ENCODE peak calls at places on chromosomes 13 and 19, in six cellular contexts. I, E, R, O, J and Q are unnamed samples.

GRCh38 chr13:114339779-114340534 is 25.7 kb downstream of the CHAMP1 start:
- DNase-seq in I (peak; percentile 33), E (peak; percentile 26), R (no peak), O (no peak), J (peak; percentile 30), Q (peak; percentile 53)

GRCh38 chr13:105994340-105994739 is 541.1 kb downstream of the EFNB2 start:
- DNase-seq in I (no peak), E (no peak), R (no peak), O (no peak), J (no peak), Q (no peak)

GRCh38 chr13:82766732-82767321 is 1115.4 kb downstream of the SLITRK1 start:
- DNase-seq in I (no peak), E (no peak), R (no peak), O (no peak), J (no peak), Q (no peak)

GRCh38 chr19:8392017-8392591 is 1.9 kb downstream of the RAB11B start:
- DNase-seq in I (no peak), E (peak; percentile 29), R (no peak), O (peak; percentile 43), J (no peak), Q (no peak)

GRCh38 chr19:48321372-48321621 is 4.1 kb upstream of the EMP3 start:
- DNase-seq in I (peak; percentile 82), E (peak; percentile 90), R (peak; percentile 100), O (peak; percentile 98), J (peak; percentile 77), Q (peak; percentile 90)

GRCh38 chr19:19463348-19464117 is 51.8 kb downstream of the TSSK6 start:
- DNase-seq in I (no peak), E (peak; percentile 84), R (no peak), O (no peak), J (peak; percentile 86), Q (no peak)

GRCh38 chr13:30216111-30216510 is 91.2 kb downstream of the KATNAL1 start:
- DNase-seq in I (no peak), E (no peak), R (no peak), O (no peak), J (no peak), Q (no peak)

GRCh38 chr19:17873661-17874422 is 2.1 kb downstream of the SLC5A5 start:
- DNase-seq in I (peak; percentile 37), E (no peak), R (peak; percentile 91), O (peak; percentile 69), J (no peak), Q (peak; percentile 42)

GRCh38 chr13:18943721-18944391 is 237.8 kb downstream of the TUBA3C start:
- DNase-seq in I (no peak), E (no peak), R (no peak), O (no peak), J (no peak), Q (no peak)

GRCh38 chr13:43537124-43537523 is 249.6 kb downstream of the ENOX1 start:
- DNase-seq in I (peak; percentile 4), E (no peak), R (no peak), O (no peak), J (peak; percentile 31), Q (no peak)

GRCh38 chr13:32448224-32448623 is 20.3 kb upstream of the N4BP2L1 start:
- DNase-seq in I (no peak), E (no peak), R (no peak), O (no peak), J (no peak), Q (no peak)

GRCh38 chr19:38664503-38665211 is 17.2 kb downstream of the ACTN4 start:
- DNase-seq in I (no peak), E (no peak), R (no peak), O (no peak), J (no peak), Q (no peak)

GRCh38 chr13:67343777-67344176 is 113.6 kb upstream of the PCDH9 start:
- DNase-seq in I (peak; percentile 6), E (no peak), R (no peak), O (peak; percentile 34), J (no peak), Q (peak; percentile 10)

GRCh38 chr19:46601318-46602224 is at the start of gene CALM3:
- DNase-seq in I (no peak), E (no peak), R (no peak), O (peak; percentile 25), J (no peak), Q (no peak)

GRCh38 chr13:28100149-28101121 is at the start of gene FLT3:
- DNase-seq in I (peak; percentile 55), E (peak; percentile 50), R (peak; percentile 76), O (peak; percentile 27), J (peak; percentile 38), Q (peak; percentile 25)

GRCh38 chr13:37995052-37995451 is 125.5 kb upstream of the TRPC4 start:
- DNase-seq in I (no peak), E (peak; percentile 32), R (no peak), O (peak; percentile 36), J (peak; percentile 0), Q (no peak)

GRCh38 chr13:105785436-105785835 is 750.0 kb downstream of the EFNB2 start:
- DNase-seq in I (no peak), E (no peak), R (no peak), O (no peak), J (no peak), Q (no peak)

GRCh38 chr19:5339470-5339949 is 1.1 kb downstream of the PTPRS start:
- DNase-seq in I (no peak), E (no peak), R (no peak), O (no peak), J (no peak), Q (no peak)

GRCh38 chr19:5341448-5341820 is 822 bp upstream of the PTPRS start:
- DNase-seq in I (no peak), E (no peak), R (no peak), O (no peak), J (no peak), Q (no peak)

GRCh38 chr19:5341981-5342380 is 1.4 kb upstream of the PTPRS start:
- DNase-seq in I (no peak), E (no peak), R (no peak), O (no peak), J (no peak), Q (no peak)

GRCh38 chr19:5339950-5340636 is 519 bp downstream of the PTPRS start:
- DNase-seq in I (no peak), E (no peak), R (no peak), O (peak; percentile 51), J (no peak), Q (no peak)

DNA sequence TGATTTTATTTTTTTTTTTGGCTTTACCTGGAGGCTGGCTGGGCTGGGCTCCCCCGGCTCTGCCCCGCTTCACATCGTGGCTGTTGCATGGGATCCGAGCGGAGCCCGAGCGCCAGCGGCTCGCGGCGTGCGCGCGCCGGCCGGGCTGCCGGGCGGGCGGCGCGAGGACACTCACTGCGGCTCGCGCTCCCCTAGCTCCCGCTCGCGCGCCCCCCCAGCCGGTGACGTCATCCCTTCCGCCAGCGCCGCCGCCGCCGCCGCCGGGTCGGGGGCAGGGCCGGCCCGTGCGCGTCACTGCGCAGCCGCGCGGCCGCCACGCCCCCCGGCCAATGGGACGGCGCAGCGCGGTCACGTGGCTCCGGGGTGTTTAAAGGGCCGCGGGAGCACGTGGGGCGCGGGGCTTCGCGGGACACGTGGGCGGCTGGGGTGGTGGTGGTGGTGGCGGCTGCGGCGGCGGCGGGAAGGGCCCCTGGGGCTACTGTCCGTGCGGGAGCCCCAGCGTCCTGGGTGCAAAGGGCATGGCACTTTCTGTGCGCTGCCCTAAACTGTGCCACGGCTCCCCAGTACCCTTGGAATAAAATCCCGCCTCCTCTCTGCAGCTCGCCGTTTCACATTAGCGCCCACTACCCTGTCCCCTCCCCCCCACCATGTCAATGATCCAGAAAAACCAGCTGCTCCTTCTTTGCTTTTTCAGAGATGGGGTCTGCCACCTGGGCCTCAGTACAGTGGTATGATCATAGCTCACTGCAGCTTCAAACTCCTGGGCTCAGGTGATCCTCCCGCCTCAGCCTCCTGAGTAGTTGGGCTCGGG is at the start of gene PTPRS:
- DNase-seq in I (peak; percentile 69), E (peak; percentile 73), R (peak; percentile 88), O (peak; percentile 93), J (peak; percentile 74), Q (no peak)
- H2AFZ ChIP-seq in I (peak within 1 kb of the TSS; percentile 75), E (no peak within 1 kb of the TSS), R (no peak within 1 kb of the TSS), O (peak within 1 kb of the TSS; percentile 66), J (peak within 1 kb of the TSS; percentile 86), Q (peak within 1 kb of the TSS; percentile 80)

DNA sequence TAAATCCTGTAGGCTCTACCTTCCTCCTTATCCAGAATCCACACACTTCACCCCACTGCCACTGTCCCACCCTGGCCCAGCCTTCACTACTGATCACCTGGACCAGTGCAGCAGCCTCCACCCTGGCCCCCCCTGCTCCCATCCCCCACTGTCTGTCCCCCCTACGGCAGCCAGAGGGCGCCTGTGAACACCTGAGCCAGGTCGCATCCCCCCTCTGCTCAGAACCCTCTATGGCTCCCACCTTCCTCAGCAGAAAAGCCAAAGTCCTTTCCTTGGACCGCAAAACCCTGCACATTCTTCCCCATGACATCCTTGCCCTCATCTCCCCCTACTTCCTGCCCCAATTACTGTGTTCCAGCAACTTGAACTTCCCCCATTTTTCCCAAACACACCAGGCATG is 20.6 kb downstream of the ELAVL3 start:
- DNase-seq in I (no peak), E (no peak), R (no peak), O (no peak), J (no peak), Q (no peak)
- TF ChIP-seq CTCF in I (no peak), E (peak; percentile 11), R (peak; percentile 53), O (peak; percentile 21), J (peak; percentile 17), Q (peak; percentile 49)

DNA sequence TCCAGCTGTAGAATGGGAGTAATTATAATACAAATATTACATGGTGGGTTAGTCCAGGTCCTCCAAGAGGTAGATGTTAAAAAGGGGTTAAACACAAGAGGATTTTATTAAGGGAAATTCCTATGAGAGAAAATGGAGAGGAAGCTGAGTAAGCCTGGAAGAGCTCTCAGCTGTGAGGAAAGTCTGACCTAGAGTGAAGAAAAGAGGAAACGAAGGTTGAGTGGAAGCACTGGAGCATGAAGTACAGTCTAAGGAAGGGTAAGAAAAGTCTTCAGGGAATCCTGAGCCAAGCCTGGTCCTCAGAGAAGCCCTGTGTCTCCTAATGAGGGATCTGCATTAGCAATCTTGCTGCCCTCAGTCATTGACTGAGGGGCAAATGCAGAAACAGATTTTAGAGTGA is 506.2 kb downstream of the GPC5 start:
- DNase-seq in I (no peak), E (no peak), R (no peak), O (no peak), J (no peak), Q (no peak)
- H2AFZ ChIP-seq in I (no peak overlapping the region), E (no peak overlapping the region), R (no peak overlapping the region), O (no peak overlapping the region), J (no peak overlapping the region), Q (no peak overlapping the region)

GRCh38 chr13:94112227-94112626 is 367.3 kb downstream of the DCT start:
- DNase-seq in I (peak; percentile 80), E (peak; percentile 98), R (no peak), O (no peak), J (peak; percentile 98), Q (no peak)

GRCh38 chr13:94114166-94114565 is 365.3 kb downstream of the DCT start:
- DNase-seq in I (no peak), E (no peak), R (no peak), O (no peak), J (no peak), Q (no peak)

GRCh38 chr13:94119360-94119936 is 360.0 kb downstream of the DCT start:
- DNase-seq in I (no peak), E (no peak), R (no peak), O (peak; percentile 60), J (no peak), Q (no peak)

GRCh38 chr13:94112731-94113130 is 366.8 kb downstream of the DCT start:
- DNase-seq in I (no peak), E (no peak), R (no peak), O (no peak), J (no peak), Q (no peak)

DNA sequence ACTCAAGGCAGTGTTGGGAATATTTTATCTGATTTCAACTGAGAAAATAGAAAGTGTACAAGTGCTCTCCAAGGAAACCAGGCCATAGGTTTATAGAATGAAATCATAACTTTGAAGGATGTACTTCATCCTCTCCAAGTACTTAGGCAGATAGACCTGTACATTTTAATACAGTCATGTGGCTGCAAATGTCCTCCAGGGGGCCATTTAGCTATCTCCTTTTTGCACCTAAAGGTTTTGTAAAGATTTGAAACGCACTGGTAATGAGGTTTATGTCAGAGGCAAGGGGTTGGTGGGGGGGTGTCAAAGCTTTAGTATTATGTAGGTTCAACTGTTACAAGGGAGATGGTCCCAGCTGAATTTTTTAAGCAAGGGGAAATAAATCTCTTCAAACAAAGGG is 364.4 kb downstream of the DCT start:
- DNase-seq in I (no peak), E (no peak), R (no peak), O (no peak), J (no peak), Q (no peak)
- TF ChIP-seq CTCF in I (no peak), E (no peak), R (peak; percentile 35), O (no peak), J (no peak), Q (no peak)